ENCODE peak calls at places on chromosomes 2 and 18, in five cellular contexts. U, I, K, N and T are unnamed samples.

GRCh38 chr2:70087703-70088507 is 628 bp downstream of the PCBP1 start:
- DNase-seq in U (peak), I (peak), K (peak), N (peak), T (no peak)

GRCh38 chr2:220104871-220105351 is 477.5 kb downstream of the SLC4A3 start:
- DNase-seq in U (no peak), I (peak), K (peak), N (peak), T (no peak)

GRCh38 chr2:241560181-241560882 is 1.8 kb downstream of the BOK start:
- DNase-seq in U (no peak), I (no peak), K (no peak), N (no peak), T (no peak)

GRCh38 chr2:48144777-48145176 is 238.5 kb upstream of the FBXO11 start:
- DNase-seq in U (no peak), I (peak), K (peak), N (no peak), T (no peak)

GRCh38 chr18:75346671-75347070 is 80.8 kb downstream of the SMIM21 start:
- DNase-seq in U (no peak), I (no peak), K (no peak), N (no peak), T (no peak)

GRCh38 chr2:147937744-147938349 is 82.7 kb downstream of the ORC4 start:
- DNase-seq in U (no peak), I (peak), K (no peak), N (no peak), T (no peak)

GRCh38 chr2:97871096-97871780 is 124.5 kb downstream of the TMEM131 start:
- DNase-seq in U (no peak), I (peak), K (no peak), N (no peak), T (no peak)

GRCh38 chr2:10355471-10356458 is 53.1 kb downstream of the HPCAL1 start:
- DNase-seq in U (no peak), I (no peak), K (no peak), N (no peak), T (no peak)

GRCh38 chr18:32439802-32440201 is 30.9 kb downstream of the GAREM1 start:
- DNase-seq in U (no peak), I (no peak), K (no peak), N (no peak), T (no peak)

GRCh38 chr18:649341-649740 is 8.1 kb upstream of the TYMS start:
- DNase-seq in U (no peak), I (no peak), K (no peak), N (no peak), T (no peak)

GRCh38 chr18:66235206-66235605 is 368.7 kb downstream of the CDH19 start:
- DNase-seq in U (no peak), I (no peak), K (no peak), N (no peak), T (no peak)

GRCh38 chr2:72953976-72954375 is 36.7 kb downstream of the EMX1 start:
- DNase-seq in U (no peak), I (no peak), K (no peak), N (no peak), T (no peak)

GRCh38 chr18:3447035-3447894 is 2.7 kb upstream of the TGIF1 start:
- DNase-seq in U (peak), I (peak), K (peak), N (peak), T (peak)

GRCh38 chr2:84782717-84783442 is 98.0 kb downstream of the TRABD2A start:
- DNase-seq in U (no peak), I (peak), K (no peak), N (no peak), T (no peak)

GRCh38 chr2:84701880-84702279 is 179.0 kb downstream of the TRABD2A start:
- DNase-seq in U (no peak), I (peak), K (no peak), N (no peak), T (no peak)

GRCh38 chr2:56177420-56178220 is 6.2 kb upstream of the CCDC85A start:
- DNase-seq in U (no peak), I (no peak), K (no peak), N (no peak), T (no peak)

GRCh38 chr2:229159405-229159804 is 111.7 kb downstream of the PID1 start:
- DNase-seq in U (no peak), I (no peak), K (no peak), N (no peak), T (no peak)
- H3K27ac ChIP-seq in U (no peak), I (no peak), K (no peak), N (no peak), T (no peak)

GRCh38 chr2:100137877-100138570 is 4.4 kb downstream of the AFF3 start:
- DNase-seq in U (no peak), I (no peak), K (no peak), N (no peak), T (no peak)
- H3K27ac ChIP-seq in U (no peak), I (no peak), K (no peak), N (no peak), T (no peak)

GRCh38 chr2:17756629-17757028 is 2.7 kb downstream of the GEN1 start:
- DNase-seq in U (no peak), I (peak), K (no peak), N (no peak), T (no peak)

GRCh38 chr2:17753803-17754663 is at the start of the genes GEN1 and SMC6:
- DNase-seq in U (peak), I (peak), K (peak), N (peak), T (peak)

GRCh38 chr2:17757321-17757720 is 3.4 kb downstream of the GEN1 start:
- DNase-seq in U (no peak), I (peak), K (no peak), N (no peak), T (no peak)

GRCh38 chr2:17752892-17753802 is 463 bp downstream of the SMC6 start:
- DNase-seq in U (peak), I (peak), K (peak), N (no peak), T (peak)

DNA sequence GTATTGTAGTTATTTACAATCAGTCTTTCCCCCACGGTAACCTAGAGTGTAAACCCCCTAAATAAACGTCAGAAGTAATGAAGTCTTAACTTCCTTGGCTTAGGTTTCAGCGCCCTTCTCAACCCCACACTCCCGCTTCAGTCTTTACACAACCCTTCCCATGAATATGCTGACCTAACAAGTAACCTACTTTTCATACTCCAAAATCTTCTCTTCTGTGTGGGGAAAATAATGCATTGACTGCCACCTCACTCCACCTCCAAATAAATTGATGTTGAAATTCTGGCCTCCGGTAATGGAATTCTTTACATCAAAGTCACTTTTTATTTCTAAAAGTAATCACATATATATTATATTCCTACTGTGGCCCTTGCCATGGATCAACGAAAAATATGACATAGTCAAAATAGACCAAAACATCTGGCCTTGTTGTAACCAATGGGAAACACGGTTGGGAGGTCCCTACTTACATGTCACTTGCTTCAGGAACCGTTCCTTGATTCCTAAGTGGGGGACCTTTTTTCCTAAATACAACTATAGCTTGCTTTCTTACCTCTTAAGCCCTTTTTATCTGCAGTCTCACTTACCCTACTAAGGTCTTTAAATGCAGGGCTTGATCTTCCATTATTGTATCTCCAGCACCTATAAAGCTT is 961 bp downstream of the GEN1 start:
- DNase-seq in U (no peak), I (peak), K (no peak), N (no peak), T (no peak)
- H3K27ac ChIP-seq in U (peak), I (peak), K (peak), N (no peak), T (no peak)

GRCh38 chr18:36469471-36469870 is 172.0 kb downstream of the FHOD3 start:
- DNase-seq in U (no peak), I (no peak), K (peak), N (no peak), T (no peak)
- H3K27ac ChIP-seq in U (no peak), I (no peak), K (peak), N (no peak), T (no peak)

GRCh38 chr2:206958236-206958635 is 18.9 kb downstream of the CPO start:
- DNase-seq in U (no peak), I (no peak), K (no peak), N (no peak), T (no peak)

GRCh38 chr2:206955253-206955652 is 15.9 kb downstream of the CPO start:
- DNase-seq in U (no peak), I (no peak), K (no peak), N (no peak), T (no peak)
- H3K27ac ChIP-seq in U (no peak), I (no peak), K (no peak), N (no peak), T (no peak)

GRCh38 chr2:3729786-3730185 is 26.4 kb downstream of the DCDC2C start:
- DNase-seq in U (no peak), I (no peak), K (no peak), N (no peak), T (no peak)

GRCh38 chr2:3729055-3729448 is 25.7 kb downstream of the DCDC2C start:
- DNase-seq in U (no peak), I (no peak), K (no peak), N (no peak), T (no peak)

GRCh38 chr2:3728104-3729054 is 25.0 kb downstream of the DCDC2C start:
- DNase-seq in U (no peak), I (peak), K (peak), N (no peak), T (peak)

GRCh38 chr2:3730646-3731045 is 27.3 kb downstream of the DCDC2C start:
- DNase-seq in U (no peak), I (peak), K (no peak), N (no peak), T (no peak)

GRCh38 chr2:3731829-3732228 is 28.5 kb downstream of the DCDC2C start:
- DNase-seq in U (no peak), I (no peak), K (no peak), N (no peak), T (no peak)
- H3K27ac ChIP-seq in U (no peak), I (no peak), K (no peak), N (no peak), T (no peak)

GRCh38 chr2:195566201-195566600 is 90.8 kb upstream of the SLC39A10 start:
- DNase-seq in U (no peak), I (no peak), K (no peak), N (no peak), T (no peak)

GRCh38 chr2:195561205-195562032 is 95.6 kb upstream of the SLC39A10 start:
- DNase-seq in U (no peak), I (peak), K (no peak), N (no peak), T (no peak)

GRCh38 chr2:195562624-195563566 is 94.1 kb upstream of the SLC39A10 start:
- DNase-seq in U (no peak), I (no peak), K (no peak), N (no peak), T (no peak)

GRCh38 chr2:195560209-195560907 is 96.7 kb upstream of the SLC39A10 start:
- DNase-seq in U (no peak), I (no peak), K (no peak), N (no peak), T (no peak)

GRCh38 chr2:195563857-195564512 is 93.0 kb upstream of the SLC39A10 start:
- DNase-seq in U (no peak), I (peak), K (no peak), N (no peak), T (no peak)
- H3K27ac ChIP-seq in U (no peak), I (peak), K (no peak), N (no peak), T (no peak)

GRCh38 chr2:47091118-47091517 is 64.0 kb downstream of the STPG4 start:
- DNase-seq in U (no peak), I (peak), K (no peak), N (no peak), T (no peak)

GRCh38 chr2:47086571-47086970 is 68.5 kb downstream of the STPG4 start:
- DNase-seq in U (no peak), I (peak), K (no peak), N (no peak), T (no peak)

GRCh38 chr2:47087051-47087450 is 68.1 kb downstream of the STPG4 start:
- DNase-seq in U (no peak), I (no peak), K (no peak), N (no peak), T (no peak)

GRCh38 chr2:47088371-47089082 is 66.6 kb downstream of the STPG4 start:
- DNase-seq in U (no peak), I (peak), K (peak), N (no peak), T (no peak)

DNA sequence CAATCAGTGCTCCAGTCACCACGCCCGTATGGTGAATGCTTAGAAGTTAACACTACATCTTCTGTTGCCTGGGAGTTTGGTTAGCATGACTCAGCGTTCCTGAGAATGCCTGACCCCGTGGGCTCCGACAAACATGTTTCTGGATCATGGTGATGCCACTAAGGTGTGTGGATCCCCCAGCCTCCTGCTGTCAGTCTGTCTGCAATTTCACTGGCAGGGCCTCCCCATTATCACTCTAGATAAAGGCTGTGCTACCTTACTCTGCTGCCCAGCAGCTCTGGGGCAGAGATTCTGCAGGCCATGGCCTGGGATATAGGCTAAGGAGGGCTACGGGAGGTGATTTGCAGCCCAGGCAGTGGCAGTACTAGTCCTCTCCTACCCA is 66.0 kb downstream of the STPG4 start:
- DNase-seq in U (no peak), I (peak), K (no peak), N (no peak), T (no peak)
- H3K27ac ChIP-seq in U (peak), I (peak), K (peak), N (no peak), T (no peak)

DNA sequence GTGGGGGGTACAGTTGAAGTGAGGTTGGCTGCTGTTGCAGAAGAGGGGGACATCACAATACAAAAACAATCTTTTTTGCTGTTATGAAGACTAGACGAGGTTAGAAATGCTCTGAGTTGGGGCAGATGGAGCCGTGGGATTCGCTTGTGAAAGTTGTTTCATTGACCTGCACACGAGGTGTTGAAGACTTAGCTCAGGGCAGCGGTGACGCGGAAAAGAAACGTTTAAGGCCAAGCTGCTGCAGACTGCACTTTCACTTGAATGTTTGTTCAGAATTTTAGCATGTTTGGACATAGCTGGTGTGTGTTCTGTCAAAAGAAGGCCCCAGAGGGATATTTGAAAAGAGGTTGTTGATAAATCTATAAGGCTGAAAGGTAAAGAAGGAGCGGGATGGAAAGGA is 46.3 kb downstream of the MTCL1 start:
- DNase-seq in U (no peak), I (no peak), K (no peak), N (no peak), T (no peak)
- H3K27ac ChIP-seq in U (peak), I (peak), K (no peak), N (peak), T (no peak)